ENCODE peak calls at places on chromosomes 6 and 20, in nine cellular contexts. S is transverse colon, P is stomach, C is K562, W is HepG2, G is esophagus muscularis mucosa, J is SK-N-SH, H is sigmoid colon, V is A549. D is an unnamed sample.

GRCh38 chr6:13725570-13725969 is 13.9 kb upstream of the RANBP9 start:
- DNase-seq in W (no peak), P (peak; percentile 61), J (no peak), V (peak; percentile 21), H (no peak), S (no peak), G (no peak), C (no peak), D (no peak)

GRCh38 chr6:40997256-40997957 is 41.6 kb downstream of the UNC5CL start:
- DNase-seq in S (peak; percentile 31), P (peak; percentile 67), G (no peak), C (peak; percentile 60), J (no peak), V (peak; percentile 86), H (no peak), W (peak; percentile 95), D (no peak)

GRCh38 chr6:31586596-31586995 is 519 bp downstream of the LST1 start:
- DNase-seq in P (no peak), H (no peak), G (no peak), S (peak; percentile 24), C (no peak), V (no peak), J (no peak), W (no peak), D (no peak)

GRCh38 chr20:40493071-40493470 is 196.0 kb downstream of the MAFB start:
- DNase-seq in P (peak; percentile 32), J (no peak), V (no peak), C (no peak), W (no peak), H (peak; percentile 82), S (peak; percentile 15), G (no peak), D (no peak)

GRCh38 chr6:37531026-37531425 is 31.3 kb upstream of the CCDC167 start:
- DNase-seq in J (no peak), P (no peak), V (no peak), G (no peak), H (no peak), W (no peak), C (no peak), S (no peak), D (no peak)

GRCh38 chr6:40931927-40932326 is 107.1 kb downstream of the UNC5CL start:
- DNase-seq in H (no peak), G (no peak), S (no peak), V (no peak), C (no peak), W (no peak), J (no peak), P (no peak), D (no peak)

GRCh38 chr6:84052204-84052882 is 18.8 kb downstream of the MRAP2 start:
- DNase-seq in W (peak; percentile 35), G (peak; percentile 91), H (no peak), P (no peak), V (no peak), J (peak; percentile 52), C (peak; percentile 56), S (no peak), D (peak; percentile 73)

GRCh38 chr20:50930139-50931047 is 844 bp downstream of the ADNP start:
- DNase-seq in J (peak; percentile 47), P (peak; percentile 29), W (no peak), G (no peak), C (peak; percentile 30), S (peak; percentile 26), V (peak; percentile 9), H (no peak), D (peak; percentile 64)

GRCh38 chr6:73665686-73666319 is 12.0 kb upstream of the SLC17A5 start:
- DNase-seq in C (no peak), V (no peak), S (no peak), G (no peak), W (no peak), H (no peak), P (no peak), J (no peak), D (no peak)

GRCh38 chr6:3456794-3457709 is at the start of gene SLC22A23:
- DNase-seq in S (peak; percentile 85), H (peak; percentile 78), W (peak; percentile 56), C (peak; percentile 98), V (peak; percentile 71), G (no peak), J (peak; percentile 93), P (peak; percentile 84), D (peak; percentile 83)

GRCh38 chr6:37551867-37552266 is 52.2 kb upstream of the CCDC167 start:
- DNase-seq in S (no peak), H (no peak), V (no peak), W (no peak), C (no peak), G (no peak), J (no peak), P (no peak), D (no peak)

GRCh38 chr6:96520851-96521115 is 823 bp upstream of the UFL1 start:
- DNase-seq in G (no peak), C (no peak), S (no peak), J (no peak), V (no peak), H (no peak), W (no peak), P (no peak), D (no peak)

GRCh38 chr20:10658876-10659632 is 14.7 kb downstream of the JAG1 start:
- DNase-seq in J (no peak), H (no peak), C (no peak), W (no peak), G (no peak), P (no peak), S (no peak), V (no peak), D (no peak)

GRCh38 chr20:40332167-40332566 is 356.9 kb downstream of the MAFB start:
- DNase-seq in J (no peak), C (no peak), H (no peak), V (no peak), S (no peak), G (no peak), P (no peak), W (no peak), D (no peak)

GRCh38 chr6:151225919-151226318 is 13.8 kb upstream of the AKAP12 start:
- DNase-seq in P (no peak), V (no peak), W (no peak), H (no peak), G (no peak), S (no peak), J (no peak), C (no peak), D (no peak)

GRCh38 chr6:13190391-13190790 is 137.9 kb downstream of the TBC1D7 start:
- DNase-seq in J (no peak), G (no peak), S (no peak), P (no peak), C (no peak), V (no peak), H (no peak), W (no peak), D (no peak)

GRCh38 chr6:52574709-52575489 is 2.0 kb downstream of the TRAM2 start:
- DNase-seq in C (peak; percentile 52), H (peak; percentile 73), J (no peak), W (no peak), V (no peak), S (peak; percentile 78), P (peak; percentile 53), G (no peak), D (no peak)

GRCh38 chr20:54199721-54200176 is 8.1 kb upstream of the PFDN4 start:
- DNase-seq in W (peak; percentile 82), H (peak; percentile 78), P (peak; percentile 81), C (peak; percentile 62), S (peak; percentile 85), G (peak; percentile 94), J (peak; percentile 70), V (peak; percentile 85), D (peak; percentile 72)

GRCh38 chr6:98747960-98748359 is 86.4 kb upstream of the POU3F2 start:
- DNase-seq in V (no peak), J (no peak), W (no peak), S (no peak), C (no peak), G (no peak), H (no peak), P (no peak), D (no peak)

DNA sequence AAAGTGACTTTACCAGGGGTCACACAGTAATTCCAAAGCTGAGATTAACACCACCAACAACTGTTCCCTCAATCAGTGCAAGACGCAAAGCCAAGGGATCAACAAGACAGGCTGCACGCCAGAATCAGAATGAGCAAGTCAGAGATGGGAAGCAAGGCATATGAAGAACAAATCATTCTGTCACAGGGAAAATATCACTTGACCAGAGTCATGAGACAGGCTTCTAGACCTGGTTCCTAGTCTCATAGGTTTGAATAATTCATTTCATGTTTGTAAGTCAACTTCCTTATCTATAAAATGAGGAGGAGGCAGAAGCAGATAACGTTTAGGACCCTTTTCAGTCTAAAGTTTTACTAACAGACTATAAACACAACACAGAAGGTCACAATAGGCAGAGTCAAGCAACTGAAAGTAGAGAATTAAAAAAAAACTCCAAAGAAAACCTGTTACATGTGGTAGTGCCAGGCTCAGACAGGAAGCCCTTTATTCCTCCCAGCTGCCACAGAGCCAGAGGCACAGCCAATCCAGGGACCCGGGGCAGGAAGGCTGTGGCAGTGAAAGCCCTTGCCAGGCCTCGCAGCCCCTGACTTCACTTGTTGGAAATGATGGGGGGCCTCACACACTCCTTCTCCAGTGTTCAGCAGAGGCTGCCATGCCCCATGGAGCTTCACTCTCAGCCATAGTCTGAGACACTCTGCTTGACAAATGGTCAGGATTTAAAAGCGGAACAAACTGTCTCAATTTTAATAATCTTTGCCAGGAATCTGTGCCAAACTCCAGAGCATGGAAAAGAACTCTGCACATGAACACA is 29.2 kb upstream of the DST start:
- DNase-seq in W (no peak), C (no peak), S (peak; percentile 38), H (no peak), V (no peak), G (no peak), J (peak; percentile 46), P (no peak), D (no peak)
- H3K4me1 ChIP-seq in W (peaks cover 8% of the 10 kb centered on the region), C (no peaks in the 10 kb centered on the region), S (peaks cover 20% of the 10 kb centered on the region), H (peaks cover 46% of the 10 kb centered on the region), V (peaks cover 34% of the 10 kb centered on the region), G (peaks cover 19% of the 10 kb centered on the region), J (peaks cover 11% of the 10 kb centered on the region), P (peaks cover 32% of the 10 kb centered on the region), D (peaks cover 14% of the 10 kb centered on the region)

DNA sequence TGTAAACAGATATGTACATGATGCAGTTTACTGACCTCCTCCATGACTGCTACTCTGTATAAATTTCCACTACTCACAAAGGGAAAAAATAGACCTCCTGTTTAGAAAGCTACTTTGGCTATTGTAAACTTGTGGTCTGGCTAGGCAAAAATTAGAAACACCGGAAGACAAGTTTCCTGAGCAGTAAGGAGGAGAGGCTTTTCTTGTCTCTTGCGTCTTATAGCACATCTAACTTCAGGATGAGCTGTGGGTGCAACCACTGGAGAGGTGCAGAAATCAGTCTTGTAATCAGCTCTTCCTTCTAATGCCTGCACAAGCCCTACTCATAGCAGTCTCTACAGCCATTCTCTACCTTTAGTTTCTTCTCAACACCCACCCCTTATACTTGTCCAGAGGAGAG is 296.5 kb upstream of the SLC35B3 start:
- DNase-seq in H (no peak), S (no peak), V (no peak), G (no peak), W (no peak), P (no peak), C (no peak), J (no peak), D (no peak)
- TF ChIP-seq EP300 in H (no peak), S (no peak), V (no peak), G (no peak), W (no peak), P (no peak), C (no peak), J (no peak), D (no peak)

GRCh38 chr6:126143650-126144260 is 157.4 kb downstream of the TRMT11 start:
- DNase-seq in S (no peak), G (no peak), H (no peak), V (no peak), J (no peak), C (no peak), W (no peak), P (no peak), D (no peak)
- H3K4me1 ChIP-seq in S (no peaks in the 10 kb centered on the region), G (no peaks in the 10 kb centered on the region), H (no peaks in the 10 kb centered on the region), V (peaks cover 15% of the 10 kb centered on the region), J (no peaks in the 10 kb centered on the region), C (no peaks in the 10 kb centered on the region), W (no peaks in the 10 kb centered on the region), P (no peaks in the 10 kb centered on the region), D (no peaks in the 10 kb centered on the region)

GRCh38 chr20:56893206-56893605 is 264.1 kb downstream of the TFAP2C start:
- DNase-seq in C (no peak), H (no peak), V (no peak), G (no peak), S (no peak), P (no peak), J (no peak), W (no peak), D (no peak)
- TF ChIP-seq EP300 in C (no peak), H (no peak), V (no peak), G (no peak), S (no peak), P (no peak), J (no peak), W (no peak), D (no peak)